ENCODE peak calls at places on chromosomes 12 and 14, in six cellular contexts. T is aorta, L is NCI-H2171 treated with DMSO at 0.1 percent for 48 hours, W is glutamatergic neuron, B is ELR, X is ovary. D is an unnamed sample.

GRCh38 chr12:102879144-102879763 is 37.8 kb downstream of the PAH start:
- DNase-seq in T (peak), L (peak), W (peak), B (peak), X (peak), D (peak)

GRCh38 chr12:107635139-107635538 is 50.5 kb upstream of the PWP1 start:
- DNase-seq in T (no peak), L (no peak), W (no peak), B (peak), X (no peak), D (no peak)

GRCh38 chr12:1807107-1807478 is 13.3 kb upstream of the LRTM2 start:
- DNase-seq in T (peak), L (no peak), W (no peak), B (no peak), X (no peak), D (peak)

GRCh38 chr14:99064262-99064954 is 207.6 kb downstream of the BCL11B start:
- DNase-seq in T (no peak), L (no peak), W (no peak), B (no peak), X (no peak), D (no peak)

GRCh38 chr12:60394680-60395079 is 798.9 kb downstream of the SLC16A7 start:
- DNase-seq in T (no peak), L (no peak), W (no peak), B (peak), X (no peak), D (no peak)

GRCh38 chr14:58426819-58427288 is 477 bp downstream of the TIMM9 start:
- DNase-seq in T (peak), L (peak), W (peak), B (peak), X (peak), D (peak)

GRCh38 chr12:85007836-85008235 is 28.2 kb downstream of the TSPAN19 start:
- DNase-seq in T (no peak), L (no peak), W (no peak), B (no peak), X (no peak), D (no peak)

GRCh38 chr12:18217981-18218380 is 43.3 kb upstream of the PIK3C2G start:
- DNase-seq in T (no peak), L (no peak), W (no peak), B (peak), X (no peak), D (no peak)

GRCh38 chr12:95605087-95605486 is 53.8 kb upstream of the USP44 start:
- DNase-seq in T (no peak), L (no peak), W (no peak), B (peak), X (no peak), D (no peak)

GRCh38 chr12:30047499-30048262 is 263.9 kb upstream of the TMTC1 start:
- DNase-seq in T (no peak), L (peak), W (no peak), B (no peak), X (no peak), D (no peak)

GRCh38 chr12:80332827-80333226 is 111.2 kb upstream of the PTPRQ start:
- DNase-seq in T (no peak), L (no peak), W (no peak), B (no peak), X (no peak), D (no peak)

GRCh38 chr14:76354310-76354709 is 21.6 kb upstream of the ESRRB start:
- DNase-seq in T (no peak), L (no peak), W (no peak), B (no peak), X (no peak), D (no peak)